ENCODE peak calls at places on chromosomes 16 and 17, in seven cellular contexts. F is HCT116, D is AG04450, J is heart right ventricle, I is kidney epithelial cell, L is tibial artery, E is upper lobe of right lung. Z is an unnamed sample. For H3K27me3, the result is how much of the 10 kb centered on the place peaks cover.

GRCh38 chr17:78118801-78119241 is 9.7 kb downstream of the TMC6 start:
- DNase-seq in F (no peak), D (no peak), J (no peak), I (no peak), L (no peak), E (no peak), Z (no peak)

GRCh38 chr16:53457670-53458069 is 23.4 kb downstream of the RBL2 start:
- DNase-seq in F (no peak), D (no peak), J (no peak), I (no peak), L (no peak), E (no peak), Z (no peak)

GRCh38 chr16:86277236-86277635 is 233.1 kb upstream of the FOXF1 start:
- DNase-seq in F (no peak), D (no peak), J (no peak), I (no peak), L (no peak), E (no peak), Z (no peak)

GRCh38 chr17:5615476-5615875 is 31.2 kb upstream of the NLRP1 start:
- DNase-seq in F (no peak), D (no peak), J (no peak), I (no peak), L (no peak), E (no peak), Z (no peak)

GRCh38 chr17:63178530-63178929 is 212.5 kb downstream of the TANC2 start:
- DNase-seq in F (no peak), D (peak), J (no peak), I (no peak), L (no peak), E (no peak), Z (no peak)

GRCh38 chr17:7852919-7853692 is 1.8 kb upstream of the TMEM88 start:
- DNase-seq in F (no peak), D (no peak), J (no peak), I (no peak), L (peak), E (peak), Z (peak)

GRCh38 chr16:47392114-47392513 is 68.7 kb downstream of the ITFG1 start:
- DNase-seq in F (peak), D (no peak), J (no peak), I (no peak), L (no peak), E (no peak), Z (no peak)

GRCh38 chr17:79330696-79331095 is 256.1 kb downstream of the ENGASE start:
- DNase-seq in F (no peak), D (no peak), J (no peak), I (no peak), L (no peak), E (no peak), Z (no peak)

GRCh38 chr16:65950211-65950610 is 416.3 kb upstream of the CDH5 start:
- DNase-seq in F (no peak), D (no peak), J (no peak), I (no peak), L (no peak), E (no peak), Z (no peak)

GRCh38 chr17:27572665-27573064 is 58.3 kb upstream of the LGALS9 start:
- DNase-seq in F (no peak), D (no peak), J (no peak), I (no peak), L (no peak), E (no peak), Z (no peak)

GRCh38 chr17:20189322-20189721 is 180.2 kb downstream of the SPECC1 start:
- DNase-seq in F (no peak), D (no peak), J (no peak), I (no peak), L (no peak), E (no peak), Z (no peak)

GRCh38 chr17:59418732-59419166 is 87.3 kb downstream of the YPEL2 start:
- DNase-seq in F (no peak), D (no peak), J (no peak), I (no peak), L (no peak), E (no peak), Z (no peak)

GRCh38 chr16:17561056-17561455 is 90.3 kb upstream of the XYLT1 start:
- DNase-seq in F (no peak), D (no peak), J (no peak), I (no peak), L (no peak), E (no peak), Z (no peak)

GRCh38 chr16:68355447-68356248 is 44.8 kb downstream of the PRMT7 start:
- DNase-seq in F (no peak), D (no peak), J (no peak), I (no peak), L (no peak), E (no peak), Z (no peak)

GRCh38 chr16:53087101-53087500 is 32.3 kb downstream of the CHD9 start:
- DNase-seq in F (no peak), D (no peak), J (no peak), I (no peak), L (no peak), E (no peak), Z (no peak)

DNA sequence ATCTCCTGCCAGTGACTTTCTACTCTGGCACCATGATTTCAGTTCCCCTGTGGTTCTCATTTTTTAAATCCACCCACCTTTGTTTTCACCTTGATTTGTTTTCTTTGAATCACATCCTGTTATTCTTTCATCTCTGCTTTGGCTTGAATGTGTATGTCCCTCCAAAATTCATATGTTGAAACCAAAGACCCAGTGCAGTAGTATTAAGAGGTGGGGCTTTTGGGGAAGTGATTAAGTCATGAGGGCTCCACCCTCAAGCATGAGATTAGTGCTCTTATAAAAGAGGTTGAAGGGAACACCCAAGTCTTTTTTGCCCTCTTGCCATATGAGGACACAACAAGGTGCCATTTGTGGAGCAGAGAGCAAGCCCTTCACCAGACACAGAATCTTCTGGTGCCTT is 382.3 kb downstream of the SLC39A11 start:
- DNase-seq in F (no peak), D (no peak), J (no peak), I (no peak), L (no peak), E (no peak), Z (no peak)
- H3K4me3 ChIP-seq in F (no peak), D (no peak), J (no peak), I (no peak), L (no peak), E (no peak), Z (no peak)

GRCh38 chr16:489606-490005 is 37.9 kb upstream of the CAPN15 start:
- DNase-seq in F (no peak), D (no peak), J (no peak), I (no peak), L (no peak), E (no peak), Z (peak)

GRCh38 chr16:491225-491919 is 36.1 kb upstream of the CAPN15 start:
- DNase-seq in F (no peak), D (no peak), J (no peak), I (no peak), L (no peak), E (no peak), Z (no peak)

GRCh38 chr16:495127-495748 is 32.3 kb upstream of the CAPN15 start:
- DNase-seq in F (no peak), D (peak), J (no peak), I (no peak), L (no peak), E (no peak), Z (no peak)

GRCh38 chr16:492211-492875 is 35.2 kb upstream of the CAPN15 start:
- DNase-seq in F (no peak), D (no peak), J (no peak), I (no peak), L (no peak), E (no peak), Z (no peak)

DNA sequence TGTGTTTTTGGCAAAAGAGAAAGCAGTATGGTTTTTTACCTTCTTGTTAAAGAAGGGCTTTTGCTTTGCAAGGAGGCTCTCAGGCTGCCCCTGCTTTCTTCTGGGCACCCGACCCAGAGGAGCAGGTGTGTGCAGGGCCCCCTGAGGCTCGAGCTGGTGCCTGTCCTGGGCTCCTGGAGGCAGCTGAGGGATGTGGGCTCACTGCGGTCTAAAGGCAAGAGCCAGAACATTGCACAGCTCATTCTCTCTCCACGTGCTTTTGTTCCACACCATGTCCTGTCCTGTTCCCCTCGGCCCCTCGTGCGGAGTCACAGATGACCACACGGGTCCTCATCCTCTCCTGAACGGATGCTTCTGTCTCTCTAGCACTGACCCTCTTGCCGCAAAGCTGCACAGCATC is 36.7 kb upstream of the CAPN15 start:
- DNase-seq in F (no peak), D (no peak), J (no peak), I (no peak), L (no peak), E (no peak), Z (no peak)
- H3K27me3 ChIP-seq in F (under half), D (under half), J (under half), I (under half), L (under half), E (under half), Z (under half)

DNA sequence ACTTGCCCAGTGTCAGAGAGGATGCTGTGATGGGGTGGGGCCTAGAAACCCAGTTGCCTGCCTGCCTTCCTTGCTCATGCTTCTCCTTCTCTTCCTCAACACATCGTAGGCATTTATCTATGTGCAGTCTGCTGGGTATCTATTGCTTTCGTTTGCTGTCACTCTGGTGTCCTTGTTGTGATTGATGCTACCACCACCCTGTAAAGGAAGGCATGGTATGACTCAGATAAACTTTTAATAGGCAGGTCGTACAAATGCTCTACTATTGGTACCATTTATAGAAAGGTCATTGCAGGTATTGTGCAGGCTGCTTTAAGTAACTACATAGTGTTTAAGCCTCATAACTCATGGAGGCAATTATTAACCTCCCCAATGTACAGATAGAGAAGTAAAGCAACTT is 368.9 kb downstream of the UTP18 start:
- DNase-seq in F (no peak), D (no peak), J (no peak), I (no peak), L (no peak), E (no peak), Z (no peak)
- H3K4me3 ChIP-seq in F (no peak), D (no peak), J (no peak), I (no peak), L (no peak), E (no peak), Z (no peak)

GRCh38 chr17:49939318-49939717 is 29.7 kb upstream of the DLX4 start:
- DNase-seq in F (no peak), D (no peak), J (no peak), I (no peak), L (no peak), E (no peak), Z (no peak)
- H3K27me3 ChIP-seq in F (under half), D (half or more), J (half or more), I (under half), L (half or more), E (under half), Z (under half)

GRCh38 chr17:81081217-81081616 is 46.3 kb downstream of the BAIAP2 start:
- DNase-seq in F (no peak), D (no peak), J (no peak), I (no peak), L (no peak), E (no peak), Z (no peak)

GRCh38 chr17:81082177-81083073 is 47.5 kb downstream of the BAIAP2 start:
- DNase-seq in F (no peak), D (no peak), J (peak), I (no peak), L (no peak), E (peak), Z (no peak)

GRCh38 chr17:81080056-81080455 is 45.1 kb downstream of the BAIAP2 start:
- DNase-seq in F (no peak), D (no peak), J (no peak), I (no peak), L (no peak), E (no peak), Z (no peak)

GRCh38 chr17:81083125-81083765 is 48.3 kb downstream of the BAIAP2 start:
- DNase-seq in F (no peak), D (no peak), J (no peak), I (no peak), L (no peak), E (peak), Z (no peak)

GRCh38 chr17:81081619-81082176 is 46.7 kb downstream of the BAIAP2 start:
- DNase-seq in F (no peak), D (no peak), J (no peak), I (no peak), L (no peak), E (no peak), Z (no peak)
- H3K4me3 ChIP-seq in F (no peak), D (no peak), J (no peak), I (no peak), L (no peak), E (no peak), Z (no peak)

GRCh38 chr17:33594000-33594399 is 300.9 kb upstream of the ASIC2 start:
- DNase-seq in F (no peak), D (no peak), J (no peak), I (no peak), L (no peak), E (no peak), Z (no peak)
- H3K27me3 ChIP-seq in F (under half), D (under half), J (under half), I (under half), L (under half), E (under half), Z (under half)

GRCh38 chr16:56633535-56633934 is 1.1 kb downstream of the MT1M start:
- DNase-seq in F (no peak), D (no peak), J (no peak), I (no peak), L (peak), E (no peak), Z (no peak)
- H3K4me3 ChIP-seq in F (no peak), D (no peak), J (peak), I (no peak), L (peak), E (peak), Z (no peak)

GRCh38 chr17:34582901-34583245 is 3.5 kb downstream of the TMEM132E start:
- DNase-seq in F (no peak), D (no peak), J (no peak), I (no peak), L (no peak), E (peak), Z (no peak)
- H3K27me3 ChIP-seq in F (under half), D (half or more), J (half or more), I (half or more), L (half or more), E (half or more), Z (under half)

DNA sequence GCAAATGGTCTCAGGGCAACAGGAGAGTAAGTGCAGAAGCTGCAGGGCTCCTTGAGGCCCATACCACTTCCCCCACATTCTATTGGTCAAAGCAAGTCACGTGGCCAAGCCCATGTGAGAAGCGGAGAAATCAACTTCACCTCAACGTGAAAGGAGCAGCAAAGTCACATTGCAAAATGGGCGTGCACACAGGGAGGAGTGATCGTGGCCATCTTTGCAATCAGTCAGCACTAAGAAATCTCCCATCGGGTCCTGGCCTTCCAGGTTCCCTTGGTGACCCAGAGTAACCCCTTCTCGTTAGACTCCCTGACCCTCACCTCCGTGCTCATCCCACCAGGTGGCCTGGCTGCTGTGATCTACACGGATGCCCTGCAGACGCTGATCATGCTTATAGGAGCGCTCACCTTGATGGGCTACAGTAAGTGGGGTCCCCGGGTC is 38.0 kb downstream of the SLC5A11 start:
- DNase-seq in F (no peak), D (no peak), J (no peak), I (no peak), L (no peak), E (no peak), Z (no peak)
- H3K4me3 ChIP-seq in F (no peak), D (no peak), J (no peak), I (no peak), L (no peak), E (no peak), Z (no peak)

Z was measured in aorta.